ENCODE peak calls at places on chromosome 5, in eight cellular contexts. One of them, this sample, is unnamed.

GRCh38 chr5:176413255-176413565 is 3.1 kb downstream of the CLTB start:
- DNase-seq in fibroblast of pulmonary artery: peak; percentile 14
- DNase-seq in fibroblast of mammary gland: peak; percentile 56
- DNase-seq in lung: no peak
- DNase-seq in pancreas: peak; percentile 40
- DNase-seq in progenitor cell of endocrine pancreas: no peak
- DNase-seq in dorsolateral prefrontal cortex: no peak
- DNase-seq in GM13977: no peak
- DNase-seq in this sample: peak; percentile 33

GRCh38 chr5:171570244-171570819 is 150.9 kb downstream of the FGF18 start:
- DNase-seq in fibroblast of pulmonary artery: no peak
- DNase-seq in fibroblast of mammary gland: no peak
- DNase-seq in lung: no peak
- DNase-seq in pancreas: no peak
- DNase-seq in progenitor cell of endocrine pancreas: no peak
- DNase-seq in dorsolateral prefrontal cortex: no peak
- DNase-seq in GM13977: no peak
- DNase-seq in this sample: no peak

GRCh38 chr5:103295871-103296270 is 37.3 kb downstream of the MACIR start:
- DNase-seq in fibroblast of pulmonary artery: no peak
- DNase-seq in fibroblast of mammary gland: no peak
- DNase-seq in lung: no peak
- DNase-seq in pancreas: no peak
- DNase-seq in progenitor cell of endocrine pancreas: no peak
- DNase-seq in dorsolateral prefrontal cortex: no peak
- DNase-seq in GM13977: no peak
- DNase-seq in this sample: no peak

GRCh38 chr5:88657166-88657565 is 225.8 kb downstream of the MEF2C start:
- DNase-seq in fibroblast of pulmonary artery: no peak
- DNase-seq in fibroblast of mammary gland: no peak
- DNase-seq in lung: no peak
- DNase-seq in pancreas: no peak
- DNase-seq in progenitor cell of endocrine pancreas: no peak
- DNase-seq in dorsolateral prefrontal cortex: no peak
- DNase-seq in GM13977: no peak
- DNase-seq in this sample: no peak

GRCh38 chr5:163506726-163507125 is 1.3 kb downstream of the MAT2B start:
- DNase-seq in fibroblast of pulmonary artery: peak; percentile 37
- DNase-seq in fibroblast of mammary gland: peak; percentile 75
- DNase-seq in lung: no peak
- DNase-seq in pancreas: no peak
- DNase-seq in progenitor cell of endocrine pancreas: no peak
- DNase-seq in dorsolateral prefrontal cortex: no peak
- DNase-seq in GM13977: peak; percentile 32
- DNase-seq in this sample: peak; percentile 50

GRCh38 chr5:122470365-122470764 is 158.3 kb downstream of the SNCAIP start:
- DNase-seq in fibroblast of pulmonary artery: no peak
- DNase-seq in fibroblast of mammary gland: no peak
- DNase-seq in lung: no peak
- DNase-seq in pancreas: no peak
- DNase-seq in progenitor cell of endocrine pancreas: no peak
- DNase-seq in dorsolateral prefrontal cortex: no peak
- DNase-seq in GM13977: no peak
- DNase-seq in this sample: no peak

GRCh38 chr5:80318212-80318611 is 1.6 kb upstream of the SPZ1 start:
- DNase-seq in fibroblast of pulmonary artery: peak; percentile 3
- DNase-seq in fibroblast of mammary gland: peak; percentile 78
- DNase-seq in lung: no peak
- DNase-seq in pancreas: no peak
- DNase-seq in progenitor cell of endocrine pancreas: no peak
- DNase-seq in dorsolateral prefrontal cortex: no peak
- DNase-seq in GM13977: no peak
- DNase-seq in this sample: peak; percentile 14

GRCh38 chr5:140109818-140110733 is 3.8 kb upstream of the PURA start:
- DNase-seq in fibroblast of pulmonary artery: no peak
- DNase-seq in fibroblast of mammary gland: no peak
- DNase-seq in lung: no peak
- DNase-seq in pancreas: no peak
- DNase-seq in progenitor cell of endocrine pancreas: no peak
- DNase-seq in dorsolateral prefrontal cortex: no peak
- DNase-seq in GM13977: no peak
- DNase-seq in this sample: no peak

GRCh38 chr5:150142800-150143724 is 12.6 kb downstream of the PDGFRB start:
- DNase-seq in fibroblast of pulmonary artery: peak; percentile 94
- DNase-seq in fibroblast of mammary gland: peak; percentile 98
- DNase-seq in lung: peak; percentile 64
- DNase-seq in pancreas: no peak
- DNase-seq in progenitor cell of endocrine pancreas: no peak
- DNase-seq in dorsolateral prefrontal cortex: no peak
- DNase-seq in GM13977: no peak
- DNase-seq in this sample: peak; percentile 95

GRCh38 chr5:133397432-133397831 is 214.9 kb downstream of the FSTL4 start:
- DNase-seq in fibroblast of pulmonary artery: no peak
- DNase-seq in fibroblast of mammary gland: no peak
- DNase-seq in lung: no peak
- DNase-seq in pancreas: no peak
- DNase-seq in progenitor cell of endocrine pancreas: no peak
- DNase-seq in dorsolateral prefrontal cortex: no peak
- DNase-seq in GM13977: no peak
- DNase-seq in this sample: no peak

GRCh38 chr5:106755789-106756188 is 914.9 kb downstream of the EFNA5 start:
- DNase-seq in fibroblast of pulmonary artery: no peak
- DNase-seq in fibroblast of mammary gland: no peak
- DNase-seq in lung: no peak
- DNase-seq in pancreas: no peak
- DNase-seq in progenitor cell of endocrine pancreas: no peak
- DNase-seq in dorsolateral prefrontal cortex: no peak
- DNase-seq in GM13977: no peak
- DNase-seq in this sample: no peak

GRCh38 chr5:73280821-73281746 is 108.1 kb downstream of the TMEM174 start:
- DNase-seq in fibroblast of pulmonary artery: peak; percentile 74
- DNase-seq in fibroblast of mammary gland: peak; percentile 86
- DNase-seq in lung: peak; percentile 71
- DNase-seq in pancreas: no peak
- DNase-seq in progenitor cell of endocrine pancreas: no peak
- DNase-seq in dorsolateral prefrontal cortex: peak; percentile 46
- DNase-seq in GM13977: no peak
- DNase-seq in this sample: no peak

GRCh38 chr5:76492819-76493189 is 89.7 kb downstream of the IQGAP2 start:
- DNase-seq in fibroblast of pulmonary artery: no peak
- DNase-seq in fibroblast of mammary gland: no peak
- DNase-seq in lung: no peak
- DNase-seq in pancreas: no peak
- DNase-seq in progenitor cell of endocrine pancreas: no peak
- DNase-seq in dorsolateral prefrontal cortex: no peak
- DNase-seq in GM13977: no peak
- DNase-seq in this sample: no peak

DNA sequence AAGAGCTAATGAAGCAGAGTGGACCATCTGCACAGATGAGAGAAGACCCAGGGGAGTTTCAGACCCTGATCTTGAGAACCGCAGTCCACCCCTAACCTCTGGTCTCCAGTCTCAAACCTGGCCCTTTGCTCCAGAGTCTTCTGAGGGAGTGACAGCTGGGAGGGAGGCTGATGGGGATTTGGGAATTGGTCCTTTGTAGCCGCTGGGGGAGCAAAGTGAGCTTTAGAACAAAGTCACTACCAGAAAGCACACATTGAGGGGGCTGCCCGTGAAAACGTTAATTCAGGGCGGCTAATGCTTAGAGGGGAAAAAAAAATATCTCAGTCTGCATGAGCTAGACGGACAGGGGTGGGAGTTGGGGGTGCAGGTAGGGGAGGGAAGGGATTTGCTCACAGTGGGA is 123.2 kb upstream of the RETREG1 start:
- DNase-seq in fibroblast of pulmonary artery: no peak
- DNase-seq in fibroblast of mammary gland: no peak
- DNase-seq in lung: no peak
- DNase-seq in pancreas: no peak
- DNase-seq in progenitor cell of endocrine pancreas: no peak
- DNase-seq in dorsolateral prefrontal cortex: no peak
- DNase-seq in GM13977: no peak
- DNase-seq in this sample: no peak
- TF ChIP-seq CTCF in fibroblast of pulmonary artery: no peak
- TF ChIP-seq CTCF in fibroblast of mammary gland: no peak
- TF ChIP-seq CTCF in lung: no peak
- TF ChIP-seq CTCF in pancreas: no peak
- TF ChIP-seq CTCF in progenitor cell of endocrine pancreas: no peak
- TF ChIP-seq CTCF in dorsolateral prefrontal cortex: no peak
- TF ChIP-seq CTCF in GM13977: no peak
- TF ChIP-seq CTCF in this sample: no peak

DNA sequence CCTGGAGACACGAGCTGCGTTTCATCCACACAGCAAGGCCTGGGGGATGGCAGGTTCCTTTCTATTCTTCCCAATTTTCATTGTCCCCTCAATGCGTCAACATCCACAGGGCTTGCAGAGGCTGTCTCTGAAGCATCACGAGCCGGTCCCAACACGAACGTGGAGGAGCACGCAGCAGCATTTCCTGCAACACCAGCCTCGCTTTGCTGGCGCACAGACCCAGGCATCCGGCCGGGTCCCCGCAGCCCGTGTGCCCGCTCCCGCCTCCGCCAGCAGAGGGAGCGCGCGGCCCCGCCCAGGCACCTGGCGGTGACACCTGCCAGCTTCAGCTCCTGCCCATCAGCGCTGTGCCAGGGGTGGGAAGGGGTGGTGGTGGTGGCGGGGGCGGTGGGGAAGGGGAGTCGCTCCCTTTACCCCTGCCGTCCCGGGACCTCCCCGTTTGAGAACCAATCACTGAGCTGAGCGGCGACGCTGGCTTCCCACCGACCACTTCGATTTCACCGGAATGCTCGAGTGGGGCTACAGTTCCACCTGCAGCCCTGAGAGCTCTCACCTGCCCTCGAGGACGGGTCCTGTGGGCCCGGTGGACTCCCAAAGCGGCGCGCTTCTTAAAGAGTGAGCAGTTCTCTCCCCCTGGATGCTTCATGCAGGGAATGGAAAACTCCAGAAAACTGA is 464.5 kb downstream of the ICE1 start:
- DNase-seq in fibroblast of pulmonary artery: no peak
- DNase-seq in fibroblast of mammary gland: no peak
- DNase-seq in lung: no peak
- DNase-seq in pancreas: peak; percentile 87
- DNase-seq in progenitor cell of endocrine pancreas: peak; percentile 19
- DNase-seq in dorsolateral prefrontal cortex: no peak
- DNase-seq in GM13977: peak; percentile 77
- DNase-seq in this sample: no peak
- TF ChIP-seq CTCF in fibroblast of pulmonary artery: no peak
- TF ChIP-seq CTCF in fibroblast of mammary gland: no peak
- TF ChIP-seq CTCF in lung: peak; percentile 24
- TF ChIP-seq CTCF in pancreas: peak; percentile 65
- TF ChIP-seq CTCF in progenitor cell of endocrine pancreas: peak; percentile 74
- TF ChIP-seq CTCF in dorsolateral prefrontal cortex: peak; percentile 38
- TF ChIP-seq CTCF in GM13977: peak; percentile 95
- TF ChIP-seq CTCF in this sample: peak; percentile 35

DNA sequence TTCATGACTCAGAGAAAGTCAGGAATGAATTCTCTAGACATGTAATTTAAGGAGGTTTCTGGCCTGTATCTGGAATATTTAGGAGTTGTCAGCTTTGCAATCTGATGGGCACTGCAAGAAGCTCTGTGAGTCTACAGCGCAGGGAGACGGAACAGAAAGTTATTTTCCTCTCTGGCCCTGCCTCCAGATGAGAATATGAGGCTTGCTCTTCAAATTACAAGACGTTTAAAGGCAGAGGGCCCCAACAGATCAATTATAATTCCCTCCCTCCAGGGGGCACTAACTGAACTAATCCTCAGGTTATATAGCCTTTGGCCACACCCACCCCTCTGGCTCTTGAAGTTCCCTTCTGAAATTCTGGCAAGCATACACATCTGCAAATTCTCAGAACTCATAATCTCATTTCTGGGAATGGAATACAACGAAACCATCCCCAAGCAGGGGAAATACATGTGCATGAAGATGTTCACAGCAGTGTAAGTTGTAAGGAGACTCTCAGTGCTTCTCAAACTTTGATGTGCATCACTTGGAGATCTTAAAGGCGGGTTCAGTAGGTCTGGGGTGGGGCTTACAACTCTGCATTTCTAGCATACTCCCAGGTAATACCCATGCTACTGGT is 307.6 kb downstream of the CWC27 start:
- DNase-seq in fibroblast of pulmonary artery: peak; percentile 91
- DNase-seq in fibroblast of mammary gland: peak; percentile 82
- DNase-seq in lung: peak; percentile 41
- DNase-seq in pancreas: no peak
- DNase-seq in progenitor cell of endocrine pancreas: no peak
- DNase-seq in dorsolateral prefrontal cortex: no peak
- DNase-seq in GM13977: peak; percentile 32
- DNase-seq in this sample: peak; percentile 38
- TF ChIP-seq CTCF in fibroblast of pulmonary artery: peak; percentile 51
- TF ChIP-seq CTCF in fibroblast of mammary gland: peak; percentile 39
- TF ChIP-seq CTCF in lung: no peak
- TF ChIP-seq CTCF in pancreas: no peak
- TF ChIP-seq CTCF in progenitor cell of endocrine pancreas: peak; percentile 15
- TF ChIP-seq CTCF in dorsolateral prefrontal cortex: no peak
- TF ChIP-seq CTCF in GM13977: peak; percentile 42
- TF ChIP-seq CTCF in this sample: peak; percentile 60

DNA sequence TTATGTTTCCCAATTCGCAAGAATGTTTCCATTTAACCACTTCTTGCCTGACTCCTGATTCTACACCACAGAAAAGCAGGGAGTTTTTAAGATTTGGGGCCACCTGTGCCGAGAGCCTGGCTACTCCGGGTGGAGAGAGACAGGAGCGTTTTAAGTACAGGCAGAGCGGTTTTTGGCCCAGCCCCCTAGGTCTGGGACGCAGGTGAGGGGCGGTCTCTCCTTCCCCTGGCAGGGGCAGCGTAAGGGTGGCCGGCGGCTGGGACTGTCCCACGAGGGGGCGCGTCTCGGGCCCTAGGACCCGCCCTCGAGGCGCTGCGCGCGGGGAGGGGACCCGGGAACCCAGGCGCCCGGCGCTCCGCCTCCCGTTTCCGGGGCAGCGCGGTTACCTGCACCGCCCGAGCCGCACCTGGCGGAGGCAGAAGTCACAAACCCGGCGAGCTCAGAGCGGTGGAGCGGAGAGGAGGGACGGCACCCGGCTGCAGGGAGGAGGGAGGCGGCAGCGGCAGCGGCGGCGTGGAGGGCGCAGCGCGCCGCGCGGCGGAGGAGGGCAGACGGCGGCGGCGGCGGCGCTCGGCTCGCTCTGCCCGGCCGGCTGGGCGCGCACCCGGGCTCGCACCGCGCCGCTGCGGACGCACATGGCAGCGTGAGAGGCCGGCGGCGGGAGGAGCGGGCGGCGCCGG is at the start of gene WWC1:
- DNase-seq in fibroblast of pulmonary artery: no peak
- DNase-seq in fibroblast of mammary gland: no peak
- DNase-seq in lung: peak; percentile 86
- DNase-seq in pancreas: peak; percentile 96
- DNase-seq in progenitor cell of endocrine pancreas: peak; percentile 93
- DNase-seq in dorsolateral prefrontal cortex: peak; percentile 14
- DNase-seq in GM13977: peak; percentile 88
- DNase-seq in this sample: no peak
- TF ChIP-seq CTCF in fibroblast of pulmonary artery: no peak
- TF ChIP-seq CTCF in fibroblast of mammary gland: no peak
- TF ChIP-seq CTCF in lung: peak; percentile 4
- TF ChIP-seq CTCF in pancreas: no peak
- TF ChIP-seq CTCF in progenitor cell of endocrine pancreas: peak; percentile 65
- TF ChIP-seq CTCF in dorsolateral prefrontal cortex: peak; percentile 9
- TF ChIP-seq CTCF in GM13977: no peak
- TF ChIP-seq CTCF in this sample: peak; percentile 64

GRCh38 chr5:114018178-114018577 is 343.7 kb upstream of the KCNN2 start:
- DNase-seq in fibroblast of pulmonary artery: no peak
- DNase-seq in fibroblast of mammary gland: no peak
- DNase-seq in lung: no peak
- DNase-seq in pancreas: no peak
- DNase-seq in progenitor cell of endocrine pancreas: no peak
- DNase-seq in dorsolateral prefrontal cortex: no peak
- DNase-seq in GM13977: no peak
- DNase-seq in this sample: peak; percentile 20
- TF ChIP-seq CTCF in fibroblast of pulmonary artery: no peak
- TF ChIP-seq CTCF in fibroblast of mammary gland: no peak
- TF ChIP-seq CTCF in lung: no peak
- TF ChIP-seq CTCF in pancreas: no peak
- TF ChIP-seq CTCF in progenitor cell of endocrine pancreas: peak; percentile 44
- TF ChIP-seq CTCF in dorsolateral prefrontal cortex: peak; percentile 53
- TF ChIP-seq CTCF in GM13977: no peak
- TF ChIP-seq CTCF in this sample: peak; percentile 75